ENCODE peak calls at places on chromosomes 12 and 14, in six cellular contexts. One of them, this sample, is unnamed.

GRCh38 chr12:122646568-122647220 is 56.5 kb downstream of the HCAR2 start:
- DNase-seq in stimulated activated CD8-positive, alpha-beta memory T cell treated with anti-CD3 and anti-CD28 coated beads, Interleukin-15, amount 100 ng/mL, for 4 hours: peak
- DNase-seq in M059J: peak
- DNase-seq in kidney epithelial cell: no peak
- DNase-seq in endothelial cell: no peak
- DNase-seq in mucosa of gallbladder: no peak
- DNase-seq in this sample: no peak

GRCh38 chr12:3321881-3322280 is 169.1 kb upstream of the PRMT8 start:
- DNase-seq in endothelial cell: no peak
- DNase-seq in mucosa of gallbladder: no peak
- DNase-seq in M059J: no peak
- DNase-seq in stimulated activated CD8-positive, alpha-beta memory T cell treated with anti-CD3 and anti-CD28 coated beads, Interleukin-15, amount 100 ng/mL, for 4 hours: no peak
- DNase-seq in kidney epithelial cell: no peak
- DNase-seq in this sample: no peak

GRCh38 chr14:21091784-21092146 is 6.7 kb downstream of the ZNF219 start:
- DNase-seq in endothelial cell: no peak
- DNase-seq in M059J: no peak
- DNase-seq in kidney epithelial cell: no peak
- DNase-seq in stimulated activated CD8-positive, alpha-beta memory T cell treated with anti-CD3 and anti-CD28 coated beads, Interleukin-15, amount 100 ng/mL, for 4 hours: no peak
- DNase-seq in mucosa of gallbladder: no peak
- DNase-seq in this sample: no peak

GRCh38 chr12:120711411-120711810 is 1.2 kb downstream of the UNC119B start:
- DNase-seq in stimulated activated CD8-positive, alpha-beta memory T cell treated with anti-CD3 and anti-CD28 coated beads, Interleukin-15, amount 100 ng/mL, for 4 hours: no peak
- DNase-seq in endothelial cell: no peak
- DNase-seq in kidney epithelial cell: no peak
- DNase-seq in mucosa of gallbladder: no peak
- DNase-seq in M059J: no peak
- DNase-seq in this sample: no peak

GRCh38 chr14:100408350-100409015 is 85.3 kb downstream of the SLC25A47 start:
- DNase-seq in kidney epithelial cell: no peak
- DNase-seq in M059J: peak
- DNase-seq in mucosa of gallbladder: peak
- DNase-seq in stimulated activated CD8-positive, alpha-beta memory T cell treated with anti-CD3 and anti-CD28 coated beads, Interleukin-15, amount 100 ng/mL, for 4 hours: no peak
- DNase-seq in endothelial cell: no peak
- DNase-seq in this sample: no peak

GRCh38 chr14:64732066-64732465 is 27.8 kb downstream of the PLEKHG3 start:
- DNase-seq in M059J: no peak
- DNase-seq in mucosa of gallbladder: no peak
- DNase-seq in endothelial cell: no peak
- DNase-seq in stimulated activated CD8-positive, alpha-beta memory T cell treated with anti-CD3 and anti-CD28 coated beads, Interleukin-15, amount 100 ng/mL, for 4 hours: no peak
- DNase-seq in kidney epithelial cell: no peak
- DNase-seq in this sample: no peak

GRCh38 chr12:1879633-1880032 is 38.8 kb downstream of the CACNA2D4 start:
- DNase-seq in mucosa of gallbladder: no peak
- DNase-seq in kidney epithelial cell: no peak
- DNase-seq in stimulated activated CD8-positive, alpha-beta memory T cell treated with anti-CD3 and anti-CD28 coated beads, Interleukin-15, amount 100 ng/mL, for 4 hours: no peak
- DNase-seq in M059J: no peak
- DNase-seq in endothelial cell: no peak
- DNase-seq in this sample: no peak

GRCh38 chr12:10167588-10167987 is 4.3 kb downstream of the OLR1 start:
- DNase-seq in M059J: no peak
- DNase-seq in mucosa of gallbladder: no peak
- DNase-seq in stimulated activated CD8-positive, alpha-beta memory T cell treated with anti-CD3 and anti-CD28 coated beads, Interleukin-15, amount 100 ng/mL, for 4 hours: no peak
- DNase-seq in endothelial cell: no peak
- DNase-seq in kidney epithelial cell: no peak
- DNase-seq in this sample: no peak

GRCh38 chr14:70788893-70789292 is 20.4 kb downstream of the MAP3K9 start:
- DNase-seq in kidney epithelial cell: no peak
- DNase-seq in mucosa of gallbladder: no peak
- DNase-seq in endothelial cell: no peak
- DNase-seq in M059J: no peak
- DNase-seq in stimulated activated CD8-positive, alpha-beta memory T cell treated with anti-CD3 and anti-CD28 coated beads, Interleukin-15, amount 100 ng/mL, for 4 hours: no peak
- DNase-seq in this sample: no peak

GRCh38 chr12:115661103-115661502 is 616.4 kb downstream of the MED13L start:
- DNase-seq in stimulated activated CD8-positive, alpha-beta memory T cell treated with anti-CD3 and anti-CD28 coated beads, Interleukin-15, amount 100 ng/mL, for 4 hours: no peak
- DNase-seq in kidney epithelial cell: no peak
- DNase-seq in M059J: peak
- DNase-seq in mucosa of gallbladder: peak
- DNase-seq in endothelial cell: no peak
- DNase-seq in this sample: no peak

GRCh38 chr12:93139028-93139665 is 210.1 kb upstream of the EEA1 start:
- DNase-seq in M059J: no peak
- DNase-seq in kidney epithelial cell: peak
- DNase-seq in stimulated activated CD8-positive, alpha-beta memory T cell treated with anti-CD3 and anti-CD28 coated beads, Interleukin-15, amount 100 ng/mL, for 4 hours: no peak
- DNase-seq in mucosa of gallbladder: no peak
- DNase-seq in endothelial cell: no peak
- DNase-seq in this sample: no peak

GRCh38 chr14:101248840-101249675 is 312.2 kb upstream of the DIO3 start:
- DNase-seq in M059J: no peak
- DNase-seq in endothelial cell: no peak
- DNase-seq in mucosa of gallbladder: peak
- DNase-seq in stimulated activated CD8-positive, alpha-beta memory T cell treated with anti-CD3 and anti-CD28 coated beads, Interleukin-15, amount 100 ng/mL, for 4 hours: no peak
- DNase-seq in kidney epithelial cell: no peak
- DNase-seq in this sample: no peak

GRCh38 chr14:61524211-61524806 is 171.0 kb upstream of the HIF1A start:
- DNase-seq in mucosa of gallbladder: peak
- DNase-seq in stimulated activated CD8-positive, alpha-beta memory T cell treated with anti-CD3 and anti-CD28 coated beads, Interleukin-15, amount 100 ng/mL, for 4 hours: no peak
- DNase-seq in M059J: peak
- DNase-seq in endothelial cell: no peak
- DNase-seq in kidney epithelial cell: peak
- DNase-seq in this sample: no peak

GRCh38 chr14:61603736-61604135 is 91.6 kb upstream of the HIF1A start:
- DNase-seq in mucosa of gallbladder: no peak
- DNase-seq in endothelial cell: no peak
- DNase-seq in stimulated activated CD8-positive, alpha-beta memory T cell treated with anti-CD3 and anti-CD28 coated beads, Interleukin-15, amount 100 ng/mL, for 4 hours: no peak
- DNase-seq in kidney epithelial cell: no peak
- DNase-seq in M059J: no peak
- DNase-seq in this sample: no peak

GRCh38 chr12:121872546-121873223 is 14.0 kb upstream of the HPD start:
- DNase-seq in mucosa of gallbladder: peak
- DNase-seq in M059J: peak
- DNase-seq in stimulated activated CD8-positive, alpha-beta memory T cell treated with anti-CD3 and anti-CD28 coated beads, Interleukin-15, amount 100 ng/mL, for 4 hours: no peak
- DNase-seq in kidney epithelial cell: peak
- DNase-seq in endothelial cell: no peak
- DNase-seq in this sample: no peak

GRCh38 chr12:97921957-97922722 is 459.5 kb downstream of the RMST start:
- DNase-seq in mucosa of gallbladder: no peak
- DNase-seq in stimulated activated CD8-positive, alpha-beta memory T cell treated with anti-CD3 and anti-CD28 coated beads, Interleukin-15, amount 100 ng/mL, for 4 hours: no peak
- DNase-seq in M059J: peak
- DNase-seq in endothelial cell: no peak
- DNase-seq in kidney epithelial cell: peak
- DNase-seq in this sample: no peak

GRCh38 chr12:6116481-6117021 is 7.9 kb downstream of the VWF start:
- DNase-seq in kidney epithelial cell: no peak
- DNase-seq in M059J: peak
- DNase-seq in stimulated activated CD8-positive, alpha-beta memory T cell treated with anti-CD3 and anti-CD28 coated beads, Interleukin-15, amount 100 ng/mL, for 4 hours: no peak
- DNase-seq in mucosa of gallbladder: no peak
- DNase-seq in endothelial cell: no peak
- DNase-seq in this sample: no peak

GRCh38 chr14:105056303-105056831 is 8.9 kb downstream of the GPR132 start:
- DNase-seq in M059J: no peak
- DNase-seq in kidney epithelial cell: no peak
- DNase-seq in stimulated activated CD8-positive, alpha-beta memory T cell treated with anti-CD3 and anti-CD28 coated beads, Interleukin-15, amount 100 ng/mL, for 4 hours: no peak
- DNase-seq in endothelial cell: no peak
- DNase-seq in mucosa of gallbladder: no peak
- DNase-seq in this sample: no peak

GRCh38 chr14:35385042-35385839 is 19.3 kb downstream of the NFKBIA start:
- DNase-seq in M059J: peak
- DNase-seq in stimulated activated CD8-positive, alpha-beta memory T cell treated with anti-CD3 and anti-CD28 coated beads, Interleukin-15, amount 100 ng/mL, for 4 hours: no peak
- DNase-seq in mucosa of gallbladder: peak
- DNase-seq in endothelial cell: no peak
- DNase-seq in kidney epithelial cell: no peak
- DNase-seq in this sample: no peak

GRCh38 chr12:115846516-115846915 is 431.0 kb downstream of the MED13L start:
- DNase-seq in M059J: no peak
- DNase-seq in mucosa of gallbladder: no peak
- DNase-seq in endothelial cell: no peak
- DNase-seq in stimulated activated CD8-positive, alpha-beta memory T cell treated with anti-CD3 and anti-CD28 coated beads, Interleukin-15, amount 100 ng/mL, for 4 hours: no peak
- DNase-seq in kidney epithelial cell: no peak
- DNase-seq in this sample: no peak

GRCh38 chr12:76505050-76505449 is 54.5 kb downstream of the OSBPL8 start:
- DNase-seq in endothelial cell: no peak
- DNase-seq in stimulated activated CD8-positive, alpha-beta memory T cell treated with anti-CD3 and anti-CD28 coated beads, Interleukin-15, amount 100 ng/mL, for 4 hours: no peak
- DNase-seq in M059J: no peak
- DNase-seq in mucosa of gallbladder: no peak
- DNase-seq in kidney epithelial cell: no peak
- DNase-seq in this sample: no peak

GRCh38 chr12:54723653-54724256 is 75.6 kb upstream of the DCD start:
- DNase-seq in M059J: peak
- DNase-seq in mucosa of gallbladder: no peak
- DNase-seq in endothelial cell: peak
- DNase-seq in stimulated activated CD8-positive, alpha-beta memory T cell treated with anti-CD3 and anti-CD28 coated beads, Interleukin-15, amount 100 ng/mL, for 4 hours: no peak
- DNase-seq in kidney epithelial cell: no peak
- DNase-seq in this sample: no peak

GRCh38 chr14:44778562-44778961 is 183.2 kb downstream of the KLHL28 start:
- DNase-seq in stimulated activated CD8-positive, alpha-beta memory T cell treated with anti-CD3 and anti-CD28 coated beads, Interleukin-15, amount 100 ng/mL, for 4 hours: no peak
- DNase-seq in mucosa of gallbladder: no peak
- DNase-seq in M059J: no peak
- DNase-seq in kidney epithelial cell: no peak
- DNase-seq in endothelial cell: no peak
- DNase-seq in this sample: no peak

GRCh38 chr14:93619176-93619793 is 169.0 kb downstream of the PRIMA1 start:
- DNase-seq in kidney epithelial cell: peak
- DNase-seq in mucosa of gallbladder: peak
- DNase-seq in M059J: peak
- DNase-seq in endothelial cell: peak
- DNase-seq in stimulated activated CD8-positive, alpha-beta memory T cell treated with anti-CD3 and anti-CD28 coated beads, Interleukin-15, amount 100 ng/mL, for 4 hours: no peak
- DNase-seq in this sample: no peak

GRCh38 chr12:67698711-67699603 is 50.4 kb downstream of the DYRK2 start:
- DNase-seq in endothelial cell: no peak
- DNase-seq in stimulated activated CD8-positive, alpha-beta memory T cell treated with anti-CD3 and anti-CD28 coated beads, Interleukin-15, amount 100 ng/mL, for 4 hours: peak
- DNase-seq in kidney epithelial cell: no peak
- DNase-seq in mucosa of gallbladder: no peak
- DNase-seq in M059J: peak
- DNase-seq in this sample: no peak

GRCh38 chr12:115417610-115418009 is 733.6 kb upstream of the TBX3 start:
- DNase-seq in endothelial cell: no peak
- DNase-seq in mucosa of gallbladder: no peak
- DNase-seq in stimulated activated CD8-positive, alpha-beta memory T cell treated with anti-CD3 and anti-CD28 coated beads, Interleukin-15, amount 100 ng/mL, for 4 hours: no peak
- DNase-seq in kidney epithelial cell: no peak
- DNase-seq in M059J: no peak
- DNase-seq in this sample: no peak

GRCh38 chr12:117169548-117169947 is 20.7 kb downstream of the FBXO21 start:
- DNase-seq in kidney epithelial cell: no peak
- DNase-seq in stimulated activated CD8-positive, alpha-beta memory T cell treated with anti-CD3 and anti-CD28 coated beads, Interleukin-15, amount 100 ng/mL, for 4 hours: no peak
- DNase-seq in endothelial cell: no peak
- DNase-seq in M059J: no peak
- DNase-seq in mucosa of gallbladder: no peak
- DNase-seq in this sample: no peak

GRCh38 chr12:25107920-25108319 is 87.0 kb downstream of the DNAI7 start:
- DNase-seq in stimulated activated CD8-positive, alpha-beta memory T cell treated with anti-CD3 and anti-CD28 coated beads, Interleukin-15, amount 100 ng/mL, for 4 hours: no peak
- DNase-seq in endothelial cell: no peak
- DNase-seq in kidney epithelial cell: no peak
- DNase-seq in M059J: no peak
- DNase-seq in mucosa of gallbladder: no peak
- DNase-seq in this sample: no peak

GRCh38 chr14:94816113-94816512 is 46.2 kb upstream of the GSC start:
- DNase-seq in kidney epithelial cell: no peak
- DNase-seq in M059J: peak
- DNase-seq in stimulated activated CD8-positive, alpha-beta memory T cell treated with anti-CD3 and anti-CD28 coated beads, Interleukin-15, amount 100 ng/mL, for 4 hours: no peak
- DNase-seq in endothelial cell: no peak
- DNase-seq in mucosa of gallbladder: no peak
- DNase-seq in this sample: no peak

GRCh38 chr14:91005716-91006115 is 54.7 kb downstream of the RPS6KA5 start:
- DNase-seq in M059J: no peak
- DNase-seq in mucosa of gallbladder: no peak
- DNase-seq in kidney epithelial cell: peak
- DNase-seq in endothelial cell: no peak
- DNase-seq in stimulated activated CD8-positive, alpha-beta memory T cell treated with anti-CD3 and anti-CD28 coated beads, Interleukin-15, amount 100 ng/mL, for 4 hours: no peak
- DNase-seq in this sample: no peak

GRCh38 chr14:32336702-32337101 is 7.6 kb downstream of the AKAP6 start:
- DNase-seq in M059J: no peak
- DNase-seq in kidney epithelial cell: no peak
- DNase-seq in stimulated activated CD8-positive, alpha-beta memory T cell treated with anti-CD3 and anti-CD28 coated beads, Interleukin-15, amount 100 ng/mL, for 4 hours: no peak
- DNase-seq in endothelial cell: no peak
- DNase-seq in mucosa of gallbladder: no peak
- DNase-seq in this sample: no peak

GRCh38 chr12:118271770-118272417 is 100.8 kb downstream of the TAOK3 start:
- DNase-seq in kidney epithelial cell: peak
- DNase-seq in endothelial cell: no peak
- DNase-seq in mucosa of gallbladder: no peak
- DNase-seq in M059J: no peak
- DNase-seq in stimulated activated CD8-positive, alpha-beta memory T cell treated with anti-CD3 and anti-CD28 coated beads, Interleukin-15, amount 100 ng/mL, for 4 hours: no peak
- DNase-seq in this sample: no peak

GRCh38 chr12:123115409-123116111 is 35.3 kb downstream of the PITPNM2 start:
- DNase-seq in stimulated activated CD8-positive, alpha-beta memory T cell treated with anti-CD3 and anti-CD28 coated beads, Interleukin-15, amount 100 ng/mL, for 4 hours: no peak
- DNase-seq in M059J: peak
- DNase-seq in endothelial cell: no peak
- DNase-seq in kidney epithelial cell: no peak
- DNase-seq in mucosa of gallbladder: peak
- DNase-seq in this sample: no peak

GRCh38 chr14:56295743-56296142 is 177.5 kb downstream of the PELI2 start:
- DNase-seq in mucosa of gallbladder: no peak
- DNase-seq in stimulated activated CD8-positive, alpha-beta memory T cell treated with anti-CD3 and anti-CD28 coated beads, Interleukin-15, amount 100 ng/mL, for 4 hours: no peak
- DNase-seq in kidney epithelial cell: no peak
- DNase-seq in endothelial cell: no peak
- DNase-seq in M059J: no peak
- DNase-seq in this sample: no peak

GRCh38 chr12:2172040-2172439 is 119.3 kb downstream of the CACNA1C start:
- DNase-seq in M059J: no peak
- DNase-seq in endothelial cell: no peak
- DNase-seq in stimulated activated CD8-positive, alpha-beta memory T cell treated with anti-CD3 and anti-CD28 coated beads, Interleukin-15, amount 100 ng/mL, for 4 hours: no peak
- DNase-seq in mucosa of gallbladder: no peak
- DNase-seq in kidney epithelial cell: no peak
- DNase-seq in this sample: no peak